ENCODE peak calls at places on chromosome 9, in four cellular contexts. One of them, this sample, is unnamed.
A peak's percentile ranks its signal among the peaks of the same experiment; 100 is the strongest.

GRCh38 chr9:17531642-17532254 is 47.1 kb upstream of the SH3GL2 start:
- DNase-seq in tibial nerve: peak; percentile 61
- DNase-seq in CD8-positive, alpha-beta T cell: no peak
- DNase-seq in H9: no peak
- DNase-seq in this sample: no peak

GRCh38 chr9:78167356-78167755 is 68.5 kb upstream of the CEP78 start:
- DNase-seq in CD8-positive, alpha-beta T cell: no peak
- DNase-seq in H9: no peak
- DNase-seq in tibial nerve: no peak
- DNase-seq in this sample: no peak

GRCh38 chr9:3410461-3410860 is 115.3 kb downstream of the RFX3 start:
- DNase-seq in H9: no peak
- DNase-seq in CD8-positive, alpha-beta T cell: no peak
- DNase-seq in tibial nerve: no peak
- DNase-seq in this sample: no peak

GRCh38 chr9:34633851-34634550 is 3.6 kb downstream of the SIGMAR1 start:
- DNase-seq in CD8-positive, alpha-beta T cell: peak; percentile 80
- DNase-seq in tibial nerve: peak; percentile 54
- DNase-seq in H9: peak; percentile 77
- DNase-seq in this sample: peak; percentile 49

GRCh38 chr9:76403352-76403751 is 9.1 kb upstream of the RFK start:
- DNase-seq in H9: no peak
- DNase-seq in tibial nerve: peak; percentile 12
- DNase-seq in CD8-positive, alpha-beta T cell: peak; percentile 15
- DNase-seq in this sample: no peak

GRCh38 chr9:99253772-99254431 is 31.8 kb downstream of the SEC61B start:
- DNase-seq in CD8-positive, alpha-beta T cell: peak; percentile 34
- DNase-seq in tibial nerve: no peak
- DNase-seq in H9: no peak
- DNase-seq in this sample: no peak

GRCh38 chr9:33106827-33107621 is 30.6 kb upstream of the SMU1 start:
- DNase-seq in CD8-positive, alpha-beta T cell: no peak
- DNase-seq in tibial nerve: no peak
- DNase-seq in H9: peak; percentile 44
- DNase-seq in this sample: peak; percentile 72

GRCh38 chr9:122121391-122121790 is 28.3 kb upstream of the TTLL11 start:
- DNase-seq in tibial nerve: no peak
- DNase-seq in CD8-positive, alpha-beta T cell: no peak
- DNase-seq in H9: no peak
- DNase-seq in this sample: no peak

GRCh38 chr9:129576546-129577543 is 44.1 kb downstream of the C9orf50 start:
- DNase-seq in H9: no peak
- DNase-seq in tibial nerve: no peak
- DNase-seq in CD8-positive, alpha-beta T cell: no peak
- DNase-seq in this sample: no peak

DNA sequence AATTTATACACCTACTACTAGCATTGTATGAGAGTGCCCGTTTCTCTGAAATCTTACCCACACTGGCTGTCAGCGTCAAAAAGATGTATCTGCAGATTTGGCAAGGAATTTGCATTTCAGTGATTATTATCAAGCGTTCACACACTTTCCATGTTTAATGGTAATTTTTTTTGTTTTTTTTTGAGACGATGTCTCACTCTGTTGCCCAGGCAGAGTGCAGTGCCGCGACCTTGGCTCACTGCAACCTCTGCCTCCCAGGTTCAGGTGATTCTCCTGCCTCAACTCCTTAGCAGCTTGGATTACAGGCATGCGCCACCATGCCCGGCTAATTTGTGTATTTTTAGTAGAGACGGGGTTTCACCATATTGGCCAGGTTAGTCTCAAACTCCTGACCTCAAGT is 14.3 kb downstream of the ABL1 start:
- DNase-seq in tibial nerve: no peak
- DNase-seq in CD8-positive, alpha-beta T cell: no peak
- DNase-seq in H9: no peak
- DNase-seq in this sample: no peak
- H3K27ac ChIP-seq in tibial nerve: peak overlapping the region; percentile 0
- H3K27ac ChIP-seq in CD8-positive, alpha-beta T cell: no peak overlapping the region
- H3K27ac ChIP-seq in H9: no peak overlapping the region
- H3K27ac ChIP-seq in this sample: peak overlapping the region; percentile 31

DNA sequence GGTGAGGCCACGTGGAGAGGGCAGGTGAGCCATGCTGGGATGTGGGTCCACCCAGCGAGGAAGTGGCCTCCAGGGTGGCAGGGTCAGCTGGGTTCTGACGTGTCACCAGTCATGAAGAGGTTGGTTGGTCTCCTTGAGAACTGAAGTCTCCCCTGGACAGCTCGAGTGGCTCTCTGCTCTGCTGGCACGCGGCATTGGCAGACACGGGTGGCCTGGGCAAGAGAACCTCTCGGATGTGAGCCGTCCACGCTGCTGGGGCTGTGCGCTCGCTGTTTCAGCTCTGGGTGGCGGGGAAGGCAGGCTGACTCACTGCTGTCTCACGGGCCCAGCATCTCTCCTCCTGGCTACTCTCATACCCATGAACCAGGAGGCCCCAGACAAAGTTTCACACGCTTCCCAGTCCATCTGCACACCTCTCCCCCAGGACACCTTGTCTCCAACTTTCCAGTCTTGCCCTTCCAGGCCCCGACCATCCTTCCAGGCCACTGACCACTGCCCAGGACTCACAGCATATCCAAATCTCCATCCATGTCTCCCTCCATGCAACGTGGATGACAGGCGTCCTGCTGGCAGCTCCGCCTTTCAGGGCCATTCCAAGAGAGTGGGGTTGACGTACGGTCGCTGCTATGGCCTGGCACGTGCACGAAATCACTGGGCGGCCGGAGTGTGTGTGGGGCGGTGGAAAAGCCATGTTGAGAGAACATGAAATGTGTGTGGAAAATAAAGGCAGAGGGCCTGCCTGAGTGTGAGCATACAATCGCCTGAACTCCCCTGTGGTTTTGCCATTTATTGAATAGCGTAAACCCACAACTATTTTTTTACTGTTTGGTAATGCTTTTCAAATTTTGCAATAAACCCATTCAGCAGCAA is 145.0 kb upstream of the COL5A1 start:
- DNase-seq in tibial nerve: no peak
- DNase-seq in CD8-positive, alpha-beta T cell: no peak
- DNase-seq in H9: no peak
- DNase-seq in this sample: no peak
- H3K27me3 ChIP-seq in tibial nerve: peaks cover 11% of the 10 kb centered on the region
- H3K27me3 ChIP-seq in CD8-positive, alpha-beta T cell: no peaks in the 10 kb centered on the region
- H3K27me3 ChIP-seq in H9: peaks cover 2% of the 10 kb centered on the region
- H3K27me3 ChIP-seq in this sample: peaks cover 4% of the 10 kb centered on the region

DNA sequence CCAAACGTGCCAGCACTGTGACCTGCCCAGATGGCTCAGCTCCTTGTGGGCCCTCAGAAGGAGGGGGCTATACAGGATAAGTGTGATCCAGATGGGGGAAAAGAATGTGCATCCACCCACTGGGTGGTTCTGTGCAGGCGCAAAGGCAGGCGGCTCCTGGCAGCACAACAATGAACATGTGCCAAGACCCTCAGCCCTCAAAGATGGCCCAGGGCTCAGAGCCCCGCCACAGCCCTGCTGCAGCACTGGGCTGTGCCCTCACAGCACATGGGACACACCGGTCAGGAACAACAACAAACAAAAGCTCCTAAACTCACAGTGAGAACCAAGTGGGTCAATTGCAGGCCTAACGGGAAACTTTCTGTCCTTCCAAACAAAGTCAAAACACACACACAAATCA is 4.7 kb downstream of the SEMA4D start:
- DNase-seq in tibial nerve: no peak
- DNase-seq in H9: no peak
- DNase-seq in CD8-positive, alpha-beta T cell: no peak
- DNase-seq in this sample: no peak
- H3K27ac ChIP-seq in tibial nerve: peak overlapping the region; percentile 0
- H3K27ac ChIP-seq in H9: no peak overlapping the region
- H3K27ac ChIP-seq in CD8-positive, alpha-beta T cell: no peak overlapping the region
- H3K27ac ChIP-seq in this sample: no peak overlapping the region

DNA sequence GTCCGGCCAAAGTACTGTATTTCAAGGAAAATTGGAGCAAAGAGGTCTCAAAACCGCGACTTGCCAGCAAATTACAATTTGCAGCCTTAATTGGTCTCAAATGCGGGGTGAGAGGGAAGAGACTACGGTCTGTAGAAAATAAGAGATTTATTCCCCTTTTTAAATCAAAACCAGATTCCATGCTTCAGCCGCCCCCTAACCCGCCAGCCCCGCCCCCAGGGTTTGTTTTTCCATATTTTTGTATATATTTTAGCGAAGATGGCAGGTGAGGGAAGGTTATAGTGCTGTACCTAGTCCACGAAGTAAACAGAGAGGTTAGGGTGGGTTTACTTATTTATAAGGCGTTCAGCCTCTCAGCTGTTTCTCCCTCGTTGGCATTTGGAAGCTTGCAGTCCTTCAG is 999 bp upstream of the SMARCA2 start:
- DNase-seq in H9: no peak
- DNase-seq in CD8-positive, alpha-beta T cell: no peak
- DNase-seq in tibial nerve: no peak
- DNase-seq in this sample: no peak
- H3K27me3 ChIP-seq in H9: peaks cover 15% of the 10 kb centered on the region
- H3K27me3 ChIP-seq in CD8-positive, alpha-beta T cell: no peaks in the 10 kb centered on the region
- H3K27me3 ChIP-seq in tibial nerve: no peaks in the 10 kb centered on the region
- H3K27me3 ChIP-seq in this sample: no peaks in the 10 kb centered on the region

DNA sequence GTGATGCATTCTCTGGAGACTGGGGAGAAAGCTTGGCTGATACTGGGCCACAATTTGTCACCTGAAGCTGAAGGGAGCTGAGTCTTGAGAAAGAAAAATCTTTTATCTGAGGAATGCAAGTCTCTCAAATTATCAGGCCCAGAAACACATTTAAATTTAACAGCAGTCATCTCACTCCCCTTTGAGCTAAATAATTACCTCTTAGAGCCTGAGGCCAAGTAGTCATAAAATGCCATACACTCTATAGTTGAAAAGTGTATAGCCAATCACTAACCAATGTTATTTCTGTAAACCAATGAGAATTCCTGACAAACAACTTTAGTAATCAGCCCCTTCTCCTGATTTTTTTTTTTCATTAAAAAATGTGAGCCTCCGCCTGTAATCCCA is 32.7 kb upstream of the DAPK1 start:
- DNase-seq in H9: no peak
- DNase-seq in tibial nerve: no peak
- DNase-seq in CD8-positive, alpha-beta T cell: no peak
- DNase-seq in this sample: no peak
- H3K27ac ChIP-seq in H9: no peak overlapping the region
- H3K27ac ChIP-seq in tibial nerve: no peak overlapping the region
- H3K27ac ChIP-seq in CD8-positive, alpha-beta T cell: no peak overlapping the region
- H3K27ac ChIP-seq in this sample: no peak overlapping the region

GRCh38 chr9:133538176-133538575 is 3.7 kb downstream of the ADAMTSL2 start:
- DNase-seq in tibial nerve: no peak
- DNase-seq in H9: no peak
- DNase-seq in CD8-positive, alpha-beta T cell: no peak
- DNase-seq in this sample: no peak

GRCh38 chr9:133537257-133537656 is 2.8 kb downstream of the ADAMTSL2 start:
- DNase-seq in H9: no peak
- DNase-seq in tibial nerve: no peak
- DNase-seq in CD8-positive, alpha-beta T cell: no peak
- DNase-seq in this sample: no peak

GRCh38 chr9:133538851-133539250 is 4.3 kb downstream of the ADAMTSL2 start:
- DNase-seq in tibial nerve: no peak
- DNase-seq in CD8-positive, alpha-beta T cell: no peak
- DNase-seq in H9: no peak
- DNase-seq in this sample: no peak

GRCh38 chr9:133540336-133541025 is 6.0 kb downstream of the ADAMTSL2 start:
- DNase-seq in CD8-positive, alpha-beta T cell: no peak
- DNase-seq in H9: no peak
- DNase-seq in tibial nerve: no peak
- DNase-seq in this sample: no peak

GRCh38 chr9:133539434-133539833 is 4.9 kb downstream of the ADAMTSL2 start:
- DNase-seq in H9: no peak
- DNase-seq in CD8-positive, alpha-beta T cell: no peak
- DNase-seq in tibial nerve: no peak
- DNase-seq in this sample: no peak
- H3K27me3 ChIP-seq in H9: no peaks in the 10 kb centered on the region
- H3K27me3 ChIP-seq in CD8-positive, alpha-beta T cell: no peaks in the 10 kb centered on the region
- H3K27me3 ChIP-seq in tibial nerve: peaks cover 11% of the 10 kb centered on the region
- H3K27me3 ChIP-seq in this sample: no peaks in the 10 kb centered on the region

GRCh38 chr9:93587284-93587650 is 10.9 kb downstream of the PHF2 start:
- DNase-seq in CD8-positive, alpha-beta T cell: no peak
- DNase-seq in tibial nerve: no peak
- DNase-seq in H9: no peak
- DNase-seq in this sample: no peak

GRCh38 chr9:93585259-93585658 is 8.9 kb downstream of the PHF2 start:
- DNase-seq in H9: no peak
- DNase-seq in tibial nerve: no peak
- DNase-seq in CD8-positive, alpha-beta T cell: peak; percentile 4
- DNase-seq in this sample: no peak

GRCh38 chr9:93586290-93587057 is 10.1 kb downstream of the PHF2 start:
- DNase-seq in H9: no peak
- DNase-seq in tibial nerve: no peak
- DNase-seq in CD8-positive, alpha-beta T cell: no peak
- DNase-seq in this sample: no peak

GRCh38 chr9:93587651-93588347 is 11.4 kb downstream of the PHF2 start:
- DNase-seq in tibial nerve: no peak
- DNase-seq in H9: peak; percentile 41
- DNase-seq in CD8-positive, alpha-beta T cell: no peak
- DNase-seq in this sample: no peak

GRCh38 chr9:93585695-93586094 is 9.3 kb downstream of the PHF2 start:
- DNase-seq in H9: no peak
- DNase-seq in CD8-positive, alpha-beta T cell: no peak
- DNase-seq in tibial nerve: no peak
- DNase-seq in this sample: no peak
- H3K27ac ChIP-seq in H9: no peak overlapping the region
- H3K27ac ChIP-seq in CD8-positive, alpha-beta T cell: no peak overlapping the region
- H3K27ac ChIP-seq in tibial nerve: no peak overlapping the region
- H3K27ac ChIP-seq in this sample: no peak overlapping the region

DNA sequence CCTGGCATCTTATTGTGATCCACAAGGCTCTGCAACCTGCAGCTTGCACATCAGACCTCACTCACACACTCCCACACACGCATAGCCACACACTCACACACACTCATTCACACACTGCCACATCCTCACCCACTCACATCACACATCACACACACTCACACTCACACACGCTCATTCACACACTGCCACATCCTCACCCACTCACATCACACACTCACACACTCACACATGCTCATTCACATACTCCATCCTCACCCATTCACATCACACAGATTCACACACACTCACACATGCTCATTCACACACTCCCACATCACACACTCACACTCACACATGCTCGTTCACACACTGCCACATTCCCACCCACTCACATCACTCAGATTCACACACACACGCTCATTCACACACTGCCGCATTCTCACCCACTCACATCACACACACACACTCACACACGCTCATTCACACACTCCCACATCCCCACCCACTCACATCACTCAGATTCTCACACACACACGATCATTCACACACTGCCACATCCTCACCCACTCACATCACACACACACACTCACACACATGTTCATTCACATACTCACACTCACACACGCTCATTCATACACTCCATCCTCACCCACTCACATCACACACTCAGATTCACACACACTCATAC is 47.1 kb upstream of the RXRA start:
- DNase-seq in H9: no peak
- DNase-seq in CD8-positive, alpha-beta T cell: no peak
- DNase-seq in tibial nerve: no peak
- DNase-seq in this sample: no peak
- H3K27me3 ChIP-seq in H9: no peaks in the 10 kb centered on the region
- H3K27me3 ChIP-seq in CD8-positive, alpha-beta T cell: no peaks in the 10 kb centered on the region
- H3K27me3 ChIP-seq in tibial nerve: no peaks in the 10 kb centered on the region
- H3K27me3 ChIP-seq in this sample: no peaks in the 10 kb centered on the region

This sample was measured in gastrocnemius medialis.